ENCODE peak calls at places on chromosomes 5 and 9, in five cellular contexts. One of them, this sample, is unnamed.

GRCh38 chr5:96114736-96115466 is 153.2 kb upstream of the ELL2 start:
- DNase-seq in HCT116: no peak
- DNase-seq in HepG2: no peak
- DNase-seq in stomach: no peak
- DNase-seq in GM23338: no peak
- DNase-seq in this sample: no peak

GRCh38 chr9:115034801-115035200 is 83.2 kb downstream of the TNC start:
- DNase-seq in HCT116: no peak
- DNase-seq in HepG2: no peak
- DNase-seq in stomach: no peak
- DNase-seq in GM23338: no peak
- DNase-seq in this sample: no peak

GRCh38 chr5:135457424-135458071 is 5.4 kb upstream of the TIFAB start:
- DNase-seq in HCT116: peak
- DNase-seq in HepG2: peak
- DNase-seq in stomach: peak
- DNase-seq in GM23338: peak
- DNase-seq in this sample: peak

GRCh38 chr5:28473531-28474107 is 1435.2 kb upstream of the CDH9 start:
- DNase-seq in HCT116: no peak
- DNase-seq in HepG2: peak
- DNase-seq in stomach: no peak
- DNase-seq in GM23338: peak
- DNase-seq in this sample: no peak

GRCh38 chr9:111789881-111790280 is 4.9 kb downstream of the SHOC1 start:
- DNase-seq in HCT116: no peak
- DNase-seq in HepG2: no peak
- DNase-seq in stomach: no peak
- DNase-seq in GM23338: no peak
- DNase-seq in this sample: no peak

GRCh38 chr5:124253421-124253820 is 493.0 kb downstream of the ZNF608 start:
- DNase-seq in HCT116: no peak
- DNase-seq in HepG2: no peak
- DNase-seq in stomach: no peak
- DNase-seq in GM23338: no peak
- DNase-seq in this sample: no peak

GRCh38 chr9:107693620-107694326 is 204.2 kb upstream of the KLF4 start:
- DNase-seq in HCT116: no peak
- DNase-seq in HepG2: no peak
- DNase-seq in stomach: no peak
- DNase-seq in GM23338: no peak
- DNase-seq in this sample: no peak

GRCh38 chr9:135976944-135977343 is 15.8 kb upstream of the UBAC1 start:
- DNase-seq in HCT116: no peak
- DNase-seq in HepG2: no peak
- DNase-seq in stomach: no peak
- DNase-seq in GM23338: no peak
- DNase-seq in this sample: no peak

GRCh38 chr5:16534280-16534679 is 68.7 kb upstream of the ZNF622 start:
- DNase-seq in HCT116: no peak
- DNase-seq in HepG2: no peak
- DNase-seq in stomach: no peak
- DNase-seq in GM23338: no peak
- DNase-seq in this sample: no peak

GRCh38 chr5:102763734-102764133 is 8.6 kb downstream of the PAM start:
- DNase-seq in HCT116: no peak
- DNase-seq in HepG2: no peak
- DNase-seq in stomach: no peak
- DNase-seq in GM23338: no peak
- DNase-seq in this sample: no peak

GRCh38 chr5:125798311-125798710 is 624.9 kb upstream of the GRAMD2B start:
- DNase-seq in HCT116: peak
- DNase-seq in HepG2: no peak
- DNase-seq in stomach: no peak
- DNase-seq in GM23338: peak
- DNase-seq in this sample: no peak

GRCh38 chr9:133100518-133101355 is 20.3 kb downstream of the RALGDS start:
- DNase-seq in HCT116: no peak
- DNase-seq in HepG2: no peak
- DNase-seq in stomach: no peak
- DNase-seq in GM23338: no peak
- DNase-seq in this sample: no peak

GRCh38 chr5:131068893-131069643 is 96.0 kb downstream of the HINT1 start:
- DNase-seq in HCT116: no peak
- DNase-seq in HepG2: no peak
- DNase-seq in stomach: no peak
- DNase-seq in GM23338: no peak
- DNase-seq in this sample: no peak

GRCh38 chr5:19564036-19564435 is 424.0 kb downstream of the CDH18 start:
- DNase-seq in HCT116: no peak
- DNase-seq in HepG2: no peak
- DNase-seq in stomach: no peak
- DNase-seq in GM23338: no peak
- DNase-seq in this sample: no peak

GRCh38 chr5:151020304-151021031 is at the start of gene GPX3:
- DNase-seq in HCT116: no peak
- DNase-seq in HepG2: peak
- DNase-seq in stomach: peak
- DNase-seq in GM23338: peak
- DNase-seq in this sample: peak

GRCh38 chr9:129801504-129801903 is 1.5 kb upstream of the TOR1B start:
- DNase-seq in HCT116: no peak
- DNase-seq in HepG2: no peak
- DNase-seq in stomach: no peak
- DNase-seq in GM23338: peak
- DNase-seq in this sample: no peak

GRCh38 chr5:163248856-163249255 is 188.5 kb upstream of the CCNG1 start:
- DNase-seq in HCT116: no peak
- DNase-seq in HepG2: no peak
- DNase-seq in stomach: no peak
- DNase-seq in GM23338: no peak
- DNase-seq in this sample: no peak

GRCh38 chr9:10104796-10105195 is 508.0 kb downstream of the PTPRD start:
- DNase-seq in HCT116: no peak
- DNase-seq in HepG2: no peak
- DNase-seq in stomach: no peak
- DNase-seq in GM23338: no peak
- DNase-seq in this sample: no peak

GRCh38 chr5:95537501-95537900 is 17.3 kb downstream of the SKIC3 start:
- DNase-seq in HCT116: no peak
- DNase-seq in HepG2: no peak
- DNase-seq in stomach: no peak
- DNase-seq in GM23338: no peak
- DNase-seq in this sample: no peak

GRCh38 chr9:90538566-90538965 is 104.1 kb downstream of the DIRAS2 start:
- DNase-seq in HCT116: no peak
- DNase-seq in HepG2: no peak
- DNase-seq in stomach: no peak
- DNase-seq in GM23338: no peak
- DNase-seq in this sample: no peak

GRCh38 chr5:154291917-154292316 is 101.4 kb downstream of the GALNT10 start:
- DNase-seq in HCT116: no peak
- DNase-seq in HepG2: no peak
- DNase-seq in stomach: no peak
- DNase-seq in GM23338: no peak
- DNase-seq in this sample: no peak

GRCh38 chr9:17462869-17463464 is 115.9 kb upstream of the SH3GL2 start:
- DNase-seq in HCT116: no peak
- DNase-seq in HepG2: peak
- DNase-seq in stomach: peak
- DNase-seq in GM23338: peak
- DNase-seq in this sample: no peak

GRCh38 chr5:135189024-135189423 is 155.0 kb upstream of the PITX1 start:
- DNase-seq in HCT116: no peak
- DNase-seq in HepG2: no peak
- DNase-seq in stomach: no peak
- DNase-seq in GM23338: no peak
- DNase-seq in this sample: no peak

GRCh38 chr9:74555015-74555414 is 57.9 kb downstream of the RORB start:
- DNase-seq in HCT116: no peak
- DNase-seq in HepG2: no peak
- DNase-seq in stomach: no peak
- DNase-seq in GM23338: no peak
- DNase-seq in this sample: no peak

GRCh38 chr9:20330688-20331087 is 291.6 kb downstream of the MLLT3 start:
- DNase-seq in HCT116: no peak
- DNase-seq in HepG2: no peak
- DNase-seq in stomach: no peak
- DNase-seq in GM23338: no peak
- DNase-seq in this sample: no peak

GRCh38 chr9:135526730-135527571 is 5.7 kb downstream of the LCN1 start:
- DNase-seq in HCT116: no peak
- DNase-seq in HepG2: peak
- DNase-seq in stomach: peak
- DNase-seq in GM23338: peak
- DNase-seq in this sample: peak

GRCh38 chr5:37187465-37187977 is 61.7 kb downstream of the CPLANE1 start:
- DNase-seq in HCT116: no peak
- DNase-seq in HepG2: no peak
- DNase-seq in stomach: no peak
- DNase-seq in GM23338: no peak
- DNase-seq in this sample: no peak

GRCh38 chr9:599933-600461 is 241.5 kb upstream of the DMRT1 start:
- DNase-seq in HCT116: no peak
- DNase-seq in HepG2: no peak
- DNase-seq in stomach: no peak
- DNase-seq in GM23338: no peak
- DNase-seq in this sample: no peak

GRCh38 chr5:1209896-1210776 is 8.7 kb downstream of the SLC6A19 start:
- DNase-seq in HCT116: no peak
- DNase-seq in HepG2: no peak
- DNase-seq in stomach: no peak
- DNase-seq in GM23338: no peak
- DNase-seq in this sample: no peak

DNA sequence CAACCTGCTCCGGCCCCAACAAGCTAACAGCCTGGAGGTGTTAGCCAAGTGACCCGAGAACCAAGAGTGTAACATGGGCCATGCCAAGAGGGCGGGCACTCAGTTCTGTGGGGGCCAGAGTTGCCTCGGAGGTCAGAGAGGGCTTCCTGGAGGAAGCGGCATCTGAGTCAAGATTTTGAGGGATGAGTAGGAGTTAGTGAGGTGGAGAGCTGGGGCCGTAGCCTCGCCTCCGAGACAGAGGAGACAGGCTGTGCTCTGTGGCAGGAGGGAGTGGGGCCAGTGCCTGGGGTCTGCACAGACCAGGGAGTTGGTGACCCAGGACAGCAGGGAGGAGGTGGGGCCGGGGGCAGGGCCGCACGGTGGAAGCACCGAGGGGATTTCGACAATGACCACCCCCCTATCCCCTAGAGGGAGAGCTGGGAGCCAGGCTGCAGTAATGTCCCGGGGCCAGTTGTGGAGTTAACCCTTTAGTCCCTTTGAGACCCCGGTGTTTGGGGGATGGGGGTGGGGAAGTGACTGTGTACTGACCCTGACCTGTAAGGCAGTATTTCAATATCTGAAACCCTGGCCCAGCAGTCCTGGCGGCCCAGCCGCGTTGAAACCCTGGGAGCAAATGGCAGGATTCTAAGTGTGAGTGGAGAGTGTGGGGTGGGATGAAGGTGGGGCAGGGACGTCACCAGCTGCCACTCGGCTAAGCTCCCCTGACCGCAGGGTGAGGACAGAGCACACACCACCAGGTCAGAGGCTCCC is 148.7 kb upstream of the COL5A1 start:
- DNase-seq in HCT116: no peak
- DNase-seq in HepG2: no peak
- DNase-seq in stomach: no peak
- DNase-seq in GM23338: no peak
- DNase-seq in this sample: no peak
- TF ChIP-seq POLR2AphosphoS5 in HCT116: no peak
- TF ChIP-seq POLR2AphosphoS5 in HepG2: no peak
- TF ChIP-seq POLR2AphosphoS5 in stomach: no peak
- TF ChIP-seq POLR2AphosphoS5 in GM23338: no peak
- TF ChIP-seq POLR2AphosphoS5 in this sample: no peak

DNA sequence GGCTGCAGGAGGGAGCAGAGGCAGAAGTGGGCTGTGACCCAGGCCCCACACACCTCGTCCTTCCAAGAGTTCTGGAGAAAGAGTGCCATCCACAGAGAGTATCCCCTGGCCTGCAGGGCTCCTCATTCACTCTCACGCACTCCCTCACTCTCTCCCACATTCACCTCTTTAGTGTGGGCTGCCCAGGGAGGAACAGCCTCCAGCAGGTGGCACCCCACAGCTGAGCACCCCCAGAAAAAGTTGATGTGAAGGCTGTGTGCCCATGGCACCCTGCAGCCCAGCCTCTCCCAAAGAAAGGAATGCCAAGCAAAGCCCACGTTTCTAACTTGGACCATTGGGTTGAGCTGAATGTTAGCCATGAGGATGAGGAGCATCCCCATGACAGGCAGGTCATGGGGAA is 4.5 kb upstream of the SHC3 start:
- DNase-seq in HCT116: no peak
- DNase-seq in HepG2: no peak
- DNase-seq in stomach: no peak
- DNase-seq in GM23338: no peak
- DNase-seq in this sample: no peak
- TF ChIP-seq CTCF in HCT116: no peak
- TF ChIP-seq CTCF in HepG2: peak
- TF ChIP-seq CTCF in stomach: no peak
- TF ChIP-seq CTCF in GM23338: peak
- TF ChIP-seq CTCF in this sample: no peak

DNA sequence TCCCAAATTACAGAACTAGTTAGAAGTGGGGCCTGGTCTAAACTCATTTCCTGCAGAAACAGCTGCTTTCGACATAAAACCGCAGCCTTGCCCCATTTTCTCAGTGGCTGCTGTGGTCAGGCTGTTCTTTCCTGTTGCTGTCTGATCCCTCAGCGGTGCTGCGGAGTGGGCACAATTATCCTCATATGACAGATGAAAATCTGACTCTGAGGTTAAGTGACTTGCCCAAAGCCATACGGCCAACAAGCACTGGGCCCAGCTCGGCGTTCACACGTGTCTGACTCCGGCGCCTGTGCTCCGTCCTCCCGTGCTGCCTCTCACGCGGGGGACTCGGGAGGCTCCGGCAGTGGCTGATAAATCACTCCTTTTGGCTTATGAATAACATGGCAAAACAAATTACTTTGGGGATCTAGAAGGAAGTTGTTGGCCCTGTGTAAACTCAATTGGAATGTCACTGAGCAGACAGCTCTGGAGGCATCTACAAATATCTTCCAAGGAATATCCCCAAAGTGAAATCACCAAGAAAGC is 142.6 kb upstream of the LMX1B start:
- DNase-seq in HCT116: no peak
- DNase-seq in HepG2: no peak
- DNase-seq in stomach: peak
- DNase-seq in GM23338: no peak
- DNase-seq in this sample: no peak
- TF ChIP-seq POLR2AphosphoS5 in HCT116: no peak
- TF ChIP-seq POLR2AphosphoS5 in HepG2: no peak
- TF ChIP-seq POLR2AphosphoS5 in stomach: peak
- TF ChIP-seq POLR2AphosphoS5 in GM23338: no peak
- TF ChIP-seq POLR2AphosphoS5 in this sample: peak

DNA sequence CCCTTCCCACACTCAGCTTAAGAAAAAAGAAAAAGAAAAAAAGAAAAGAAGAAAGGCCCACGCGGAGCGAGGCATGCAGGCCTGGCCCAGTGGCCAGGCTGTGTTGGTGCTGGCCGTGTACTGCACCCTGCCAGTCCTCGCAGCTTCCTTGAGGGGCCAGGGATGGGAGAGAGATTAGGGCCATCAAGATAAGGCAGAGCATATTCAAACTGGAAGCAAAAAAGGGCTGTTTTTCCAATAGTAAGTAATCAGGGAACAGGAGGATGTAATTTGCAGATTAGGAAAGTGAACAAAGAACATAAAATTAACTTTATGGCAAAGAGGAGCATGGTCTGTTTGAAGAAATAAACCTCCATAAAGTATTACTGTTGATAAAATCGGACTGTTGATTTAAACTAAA is 319.6 kb upstream of the CLINT1 start:
- DNase-seq in HCT116: no peak
- DNase-seq in HepG2: no peak
- DNase-seq in stomach: no peak
- DNase-seq in GM23338: no peak
- DNase-seq in this sample: no peak
- TF ChIP-seq CTCF in HCT116: no peak
- TF ChIP-seq CTCF in HepG2: no peak
- TF ChIP-seq CTCF in stomach: no peak
- TF ChIP-seq CTCF in GM23338: no peak
- TF ChIP-seq CTCF in this sample: no peak